ENCODE peak calls at places on chromosomes 1 and 21, in five cellular contexts. I, A, X, O and E are unnamed samples.

GRCh38 chr1:51491166-51491981 is 27.7 kb downstream of the EPS15 start:
- DNase-seq in I (no peak), A (peak; percentile 87), X (no peak), O (no peak), E (no peak)

GRCh38 chr1:212119397-212119837 is 83.9 kb downstream of the DTL start:
- DNase-seq in I (no peak), A (no peak), X (no peak), O (no peak), E (no peak)

GRCh38 chr21:42777064-42777756 is 102.1 kb downstream of the WDR4 start:
- DNase-seq in I (no peak), A (no peak), X (no peak), O (no peak), E (no peak)

GRCh38 chr1:195158091-195158490 is 1450.1 kb downstream of the KCNT2 start:
- DNase-seq in I (no peak), A (no peak), X (no peak), O (no peak), E (no peak)

GRCh38 chr1:204870165-204870912 is at the start of gene NFASC:
- DNase-seq in I (no peak), A (no peak), X (no peak), O (peak; percentile 52), E (no peak)

GRCh38 chr21:15058718-15059316 is 6.0 kb downstream of the NRIP1 start:
- DNase-seq in I (no peak), A (no peak), X (no peak), O (no peak), E (no peak)

GRCh38 chr1:214328770-214329455 is 48.0 kb downstream of the SMYD2 start:
- DNase-seq in I (peak; percentile 60), A (peak; percentile 78), X (peak; percentile 81), O (peak; percentile 70), E (peak; percentile 60)

GRCh38 chr1:211343607-211344334 is 17.1 kb downstream of the TRAF5 start:
- DNase-seq in I (no peak), A (no peak), X (no peak), O (no peak), E (peak; percentile 31)

GRCh38 chr1:27367160-27367650 is 444 bp upstream of the MAP3K6 start:
- DNase-seq in I (no peak), A (no peak), X (no peak), O (no peak), E (no peak)

GRCh38 chr1:244887281-244887680 is 22.9 kb upstream of the HNRNPU start:
- DNase-seq in I (no peak), A (no peak), X (no peak), O (no peak), E (no peak)

GRCh38 chr1:97038410-97038809 is 316.8 kb downstream of the PTBP2 start:
- DNase-seq in I (no peak), A (no peak), X (no peak), O (no peak), E (no peak)

GRCh38 chr1:117757668-117758067 is 151.8 kb downstream of the TENT5C start:
- DNase-seq in I (no peak), A (no peak), X (no peak), O (no peak), E (no peak)